ENCODE peak calls at places on chromosomes 4 and X, in seven cellular contexts. L is COLO829; M is Jurkat, Clone E6-1; G is spleen; X is T-helper 22 cell; P is islet precursor cell; E is EL. W is an unnamed sample.

GRCh38 chr4:83785906-83786305 is 250.0 kb downstream of the GPAT3 start:
- DNase-seq in L (no peak), M (no peak), G (no peak), X (no peak), P (no peak), E (no peak), W (no peak)

GRCh38 chr4:158578476-158578875 is 56.8 kb downstream of the RXFP1 start:
- DNase-seq in L (no peak), M (peak), G (no peak), X (no peak), P (no peak), E (peak), W (no peak)

GRCh38 chr4:116055857-116056827 is 942.7 kb upstream of the NDST4 start:
- DNase-seq in L (peak), M (peak), G (no peak), X (no peak), P (no peak), E (no peak), W (no peak)

GRCh38 chr4:56286763-56287162 is 100.5 kb downstream of the AASDH start:
- DNase-seq in L (no peak), M (no peak), G (no peak), X (no peak), P (no peak), E (no peak), W (no peak)

GRCh38 chrX:44873415-44874270 is 655 bp downstream of the KDM6A start:
- DNase-seq in L (peak), M (no peak), G (peak), X (peak), P (peak), E (peak), W (no peak)

GRCh38 chrX:68658530-68658929 is 11.1 kb downstream of the STARD8 start:
- DNase-seq in L (no peak), M (no peak), G (no peak), X (no peak), P (peak), E (peak), W (no peak)

GRCh38 chr4:72786401-72786990 is 217.5 kb upstream of the ADAMTS3 start:
- DNase-seq in L (no peak), M (no peak), G (no peak), X (no peak), P (no peak), E (peak), W (no peak)

GRCh38 chrX:68429216-68429615 is 4.1 kb downstream of the OPHN1 start:
- DNase-seq in L (no peak), M (no peak), G (no peak), X (no peak), P (no peak), E (peak), W (no peak)

GRCh38 chr4:1753256-1753655 is 31.9 kb downstream of the TACC3 start:
- DNase-seq in L (no peak), M (no peak), G (no peak), X (no peak), P (no peak), E (no peak), W (no peak)

GRCh38 chrX:10087391-10087790 is 69.4 kb upstream of the CLCN4 start:
- DNase-seq in L (peak), M (no peak), G (no peak), X (no peak), P (no peak), E (no peak), W (no peak)

GRCh38 chrX:11509786-11510185 is 155.9 kb downstream of the ARHGAP6 start:
- DNase-seq in L (no peak), M (no peak), G (no peak), X (no peak), P (no peak), E (peak), W (no peak)

GRCh38 chr4:28562913-28563312 is 1702.3 kb downstream of the STIM2 start:
- DNase-seq in L (no peak), M (no peak), G (no peak), X (no peak), P (no peak), E (peak), W (no peak)

GRCh38 chr4:24857996-24858395 is 54.8 kb downstream of the CCDC149 start:
- DNase-seq in L (peak), M (no peak), G (no peak), X (no peak), P (no peak), E (peak), W (no peak)

GRCh38 chr4:142463195-142463594 is 382.9 kb downstream of the INPP4B start:
- DNase-seq in L (no peak), M (no peak), G (no peak), X (no peak), P (no peak), E (no peak), W (no peak)

GRCh38 chr4:137664416-137664815 is 132.1 kb upstream of the PCDH18 start:
- DNase-seq in L (no peak), M (no peak), G (no peak), X (no peak), P (no peak), E (peak), W (no peak)

GRCh38 chrX:78048036-78048435 is 56.0 kb upstream of the PGK1 start:
- DNase-seq in L (no peak), M (no peak), G (no peak), X (no peak), P (no peak), E (no peak), W (no peak)

GRCh38 chrX:2299871-2300270 is 200.9 kb downstream of the DHRSX start:
- DNase-seq in L (peak), M (no peak), G (no peak), X (no peak), P (no peak), E (no peak), W (no peak)

GRCh38 chrX:104482757-104483156 is 83.2 kb upstream of the IL1RAPL2 start:
- DNase-seq in L (no peak), M (peak), G (no peak), X (no peak), P (no peak), E (no peak), W (no peak)

GRCh38 chr4:160826339-160826679 is 1337.5 kb downstream of the FSTL5 start:
- DNase-seq in L (no peak), M (no peak), G (no peak), X (no peak), P (no peak), E (no peak), W (no peak)

GRCh38 chr4:139658185-139658584 is 7.4 kb upstream of the MGST2 start:
- DNase-seq in L (no peak), M (no peak), G (no peak), X (no peak), P (no peak), E (no peak), W (no peak)